ENCODE peak calls at places on chromosome 13, in seven cellular contexts. One of them, this sample, is unnamed.

GRCh38 chr13:21511841-21512240 is 52.7 kb upstream of the ZDHHC20 start:
- DNase-seq in CD8-positive, alpha-beta T cell: no peak
- DNase-seq in effector memory CD4-positive, alpha-beta T cell: no peak
- DNase-seq in fibroblast of pulmonary artery: no peak
- DNase-seq in adrenal gland: no peak
- DNase-seq in IMR-90: peak; percentile 31
- DNase-seq in gastrocnemius medialis: no peak
- DNase-seq in this sample: no peak

GRCh38 chr13:50905256-50905655 is 4.3 kb upstream of the RNASEH2B start:
- DNase-seq in gastrocnemius medialis: no peak
- DNase-seq in fibroblast of pulmonary artery: no peak
- DNase-seq in adrenal gland: no peak
- DNase-seq in IMR-90: no peak
- DNase-seq in effector memory CD4-positive, alpha-beta T cell: no peak
- DNase-seq in CD8-positive, alpha-beta T cell: no peak
- DNase-seq in this sample: no peak

GRCh38 chr13:48653074-48654054 is at the start of gene CYSLTR2:
- DNase-seq in gastrocnemius medialis: no peak
- DNase-seq in IMR-90: peak; percentile 13
- DNase-seq in effector memory CD4-positive, alpha-beta T cell: no peak
- DNase-seq in CD8-positive, alpha-beta T cell: no peak
- DNase-seq in fibroblast of pulmonary artery: peak; percentile 61
- DNase-seq in adrenal gland: no peak
- DNase-seq in this sample: no peak

GRCh38 chr13:51726446-51727185 is 77.3 kb downstream of the DHRS12 start:
- DNase-seq in IMR-90: peak; percentile 90
- DNase-seq in gastrocnemius medialis: no peak
- DNase-seq in effector memory CD4-positive, alpha-beta T cell: no peak
- DNase-seq in fibroblast of pulmonary artery: peak; percentile 94
- DNase-seq in adrenal gland: no peak
- DNase-seq in CD8-positive, alpha-beta T cell: no peak
- DNase-seq in this sample: no peak

GRCh38 chr13:102402292-102402691 is 444 bp upstream of the FGF14 start:
- DNase-seq in IMR-90: peak; percentile 39
- DNase-seq in fibroblast of pulmonary artery: peak; percentile 10
- DNase-seq in adrenal gland: peak; percentile 20
- DNase-seq in effector memory CD4-positive, alpha-beta T cell: no peak
- DNase-seq in CD8-positive, alpha-beta T cell: no peak
- DNase-seq in gastrocnemius medialis: no peak
- DNase-seq in this sample: peak; percentile 16

GRCh38 chr13:30864352-30865130 is 41.5 kb upstream of the MEDAG start:
- DNase-seq in CD8-positive, alpha-beta T cell: no peak
- DNase-seq in fibroblast of pulmonary artery: peak; percentile 93
- DNase-seq in IMR-90: peak; percentile 98
- DNase-seq in adrenal gland: no peak
- DNase-seq in effector memory CD4-positive, alpha-beta T cell: no peak
- DNase-seq in gastrocnemius medialis: no peak
- DNase-seq in this sample: no peak

GRCh38 chr13:48222358-48223015 is 10.5 kb upstream of the ITM2B start:
- DNase-seq in CD8-positive, alpha-beta T cell: no peak
- DNase-seq in IMR-90: peak; percentile 42
- DNase-seq in adrenal gland: no peak
- DNase-seq in fibroblast of pulmonary artery: peak; percentile 65
- DNase-seq in gastrocnemius medialis: no peak
- DNase-seq in effector memory CD4-positive, alpha-beta T cell: no peak
- DNase-seq in this sample: peak; percentile 46

GRCh38 chr13:106232680-106233079 is 302.8 kb downstream of the EFNB2 start:
- DNase-seq in fibroblast of pulmonary artery: no peak
- DNase-seq in gastrocnemius medialis: no peak
- DNase-seq in CD8-positive, alpha-beta T cell: no peak
- DNase-seq in adrenal gland: no peak
- DNase-seq in IMR-90: no peak
- DNase-seq in effector memory CD4-positive, alpha-beta T cell: no peak
- DNase-seq in this sample: no peak

GRCh38 chr13:44792096-44792495 is 197.2 kb downstream of the NUFIP1 start:
- DNase-seq in CD8-positive, alpha-beta T cell: no peak
- DNase-seq in gastrocnemius medialis: no peak
- DNase-seq in IMR-90: no peak
- DNase-seq in effector memory CD4-positive, alpha-beta T cell: no peak
- DNase-seq in fibroblast of pulmonary artery: no peak
- DNase-seq in adrenal gland: no peak
- DNase-seq in this sample: no peak

GRCh38 chr13:60838581-60838980 is 441.6 kb downstream of the TDRD3 start:
- DNase-seq in gastrocnemius medialis: no peak
- DNase-seq in fibroblast of pulmonary artery: no peak
- DNase-seq in adrenal gland: no peak
- DNase-seq in IMR-90: no peak
- DNase-seq in effector memory CD4-positive, alpha-beta T cell: no peak
- DNase-seq in CD8-positive, alpha-beta T cell: no peak
- DNase-seq in this sample: no peak

GRCh38 chr13:33873251-33873908 is 55.4 kb downstream of the RFC3 start:
- DNase-seq in IMR-90: no peak
- DNase-seq in adrenal gland: no peak
- DNase-seq in gastrocnemius medialis: no peak
- DNase-seq in CD8-positive, alpha-beta T cell: no peak
- DNase-seq in fibroblast of pulmonary artery: no peak
- DNase-seq in effector memory CD4-positive, alpha-beta T cell: no peak
- DNase-seq in this sample: no peak

GRCh38 chr13:28574617-28575142 is 79.8 kb upstream of the FLT1 start:
- DNase-seq in effector memory CD4-positive, alpha-beta T cell: no peak
- DNase-seq in adrenal gland: no peak
- DNase-seq in CD8-positive, alpha-beta T cell: no peak
- DNase-seq in fibroblast of pulmonary artery: peak; percentile 99
- DNase-seq in IMR-90: peak; percentile 100
- DNase-seq in gastrocnemius medialis: no peak
- DNase-seq in this sample: no peak

GRCh38 chr13:95564091-95564490 is 11.6 kb downstream of the CLDN10 start:
- DNase-seq in fibroblast of pulmonary artery: peak; percentile 46
- DNase-seq in adrenal gland: no peak
- DNase-seq in CD8-positive, alpha-beta T cell: no peak
- DNase-seq in gastrocnemius medialis: no peak
- DNase-seq in effector memory CD4-positive, alpha-beta T cell: no peak
- DNase-seq in IMR-90: no peak
- DNase-seq in this sample: no peak

GRCh38 chr13:86856996-86857395 is 814.2 kb upstream of the SLITRK5 start:
- DNase-seq in gastrocnemius medialis: no peak
- DNase-seq in adrenal gland: no peak
- DNase-seq in IMR-90: peak; percentile 76
- DNase-seq in CD8-positive, alpha-beta T cell: no peak
- DNase-seq in effector memory CD4-positive, alpha-beta T cell: no peak
- DNase-seq in fibroblast of pulmonary artery: no peak
- DNase-seq in this sample: no peak

GRCh38 chr13:28313579-28313978 is 175.2 kb downstream of the PAN3 start:
- DNase-seq in fibroblast of pulmonary artery: peak; percentile 77
- DNase-seq in gastrocnemius medialis: no peak
- DNase-seq in adrenal gland: no peak
- DNase-seq in IMR-90: peak; percentile 57
- DNase-seq in effector memory CD4-positive, alpha-beta T cell: no peak
- DNase-seq in CD8-positive, alpha-beta T cell: no peak
- DNase-seq in this sample: no peak

GRCh38 chr13:100673376-100673830 is 1.2 kb downstream of the TMTC4 start:
- DNase-seq in adrenal gland: no peak
- DNase-seq in CD8-positive, alpha-beta T cell: no peak
- DNase-seq in fibroblast of pulmonary artery: no peak
- DNase-seq in gastrocnemius medialis: no peak
- DNase-seq in effector memory CD4-positive, alpha-beta T cell: no peak
- DNase-seq in IMR-90: no peak
- DNase-seq in this sample: no peak

GRCh38 chr13:100674363-100674847 is at the start of gene TMTC4:
- DNase-seq in effector memory CD4-positive, alpha-beta T cell: no peak
- DNase-seq in adrenal gland: no peak
- DNase-seq in IMR-90: no peak
- DNase-seq in CD8-positive, alpha-beta T cell: no peak
- DNase-seq in fibroblast of pulmonary artery: no peak
- DNase-seq in gastrocnemius medialis: no peak
- DNase-seq in this sample: no peak

GRCh38 chr13:100673831-100674362 is 698 bp downstream of the TMTC4 start:
- DNase-seq in effector memory CD4-positive, alpha-beta T cell: peak; percentile 19
- DNase-seq in IMR-90: peak; percentile 83
- DNase-seq in adrenal gland: peak; percentile 48
- DNase-seq in CD8-positive, alpha-beta T cell: peak; percentile 60
- DNase-seq in gastrocnemius medialis: no peak
- DNase-seq in fibroblast of pulmonary artery: peak; percentile 92
- DNase-seq in this sample: peak; percentile 66

GRCh38 chr13:100674848-100675659 is 459 bp upstream of the TMTC4 start:
- DNase-seq in gastrocnemius medialis: peak; percentile 99
- DNase-seq in adrenal gland: peak; percentile 100
- DNase-seq in effector memory CD4-positive, alpha-beta T cell: peak; percentile 98
- DNase-seq in CD8-positive, alpha-beta T cell: peak; percentile 100
- DNase-seq in fibroblast of pulmonary artery: peak; percentile 98
- DNase-seq in IMR-90: peak; percentile 96
- DNase-seq in this sample: peak; percentile 100

GRCh38 chr13:100675660-100676129 is 1.1 kb upstream of the TMTC4 start:
- DNase-seq in IMR-90: no peak
- DNase-seq in gastrocnemius medialis: no peak
- DNase-seq in fibroblast of pulmonary artery: no peak
- DNase-seq in effector memory CD4-positive, alpha-beta T cell: no peak
- DNase-seq in CD8-positive, alpha-beta T cell: no peak
- DNase-seq in adrenal gland: no peak
- DNase-seq in this sample: no peak
- H3K4me3 ChIP-seq in IMR-90: peak overlapping the region; percentile 93
- H3K4me3 ChIP-seq in gastrocnemius medialis: peak overlapping the region; percentile 70
- H3K4me3 ChIP-seq in fibroblast of pulmonary artery: peak overlapping the region; percentile 77
- H3K4me3 ChIP-seq in effector memory CD4-positive, alpha-beta T cell: peak overlapping the region; percentile 85
- H3K4me3 ChIP-seq in CD8-positive, alpha-beta T cell: peak overlapping the region; percentile 98
- H3K4me3 ChIP-seq in adrenal gland: peak overlapping the region; percentile 100
- H3K4me3 ChIP-seq in this sample: peak overlapping the region; percentile 93

DNA sequence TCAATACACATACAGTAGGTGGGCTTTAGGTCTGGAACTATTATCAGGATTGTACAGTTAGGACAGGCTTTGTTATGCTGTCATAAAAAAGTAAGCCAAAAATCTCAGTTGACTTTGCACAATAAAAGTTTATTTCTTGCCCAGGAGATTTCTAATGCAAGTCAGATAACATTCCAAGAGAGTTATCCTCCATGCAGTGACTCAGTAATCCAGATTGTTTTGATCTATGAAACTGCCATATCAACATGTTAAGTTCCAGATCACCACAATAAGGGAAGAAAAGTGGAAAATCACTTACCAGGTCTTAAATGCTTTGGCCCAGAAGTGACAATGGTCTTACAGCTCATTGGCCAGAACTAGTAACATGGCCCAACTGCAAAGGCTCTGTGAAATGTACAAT is 636.2 kb upstream of the KLF12 start:
- DNase-seq in IMR-90: peak; percentile 94
- DNase-seq in fibroblast of pulmonary artery: peak; percentile 91
- DNase-seq in CD8-positive, alpha-beta T cell: no peak
- DNase-seq in adrenal gland: no peak
- DNase-seq in effector memory CD4-positive, alpha-beta T cell: no peak
- DNase-seq in gastrocnemius medialis: no peak
- DNase-seq in this sample: no peak
- H3K4me3 ChIP-seq in IMR-90: no peak overlapping the region
- H3K4me3 ChIP-seq in fibroblast of pulmonary artery: no peak overlapping the region
- H3K4me3 ChIP-seq in CD8-positive, alpha-beta T cell: no peak overlapping the region
- H3K4me3 ChIP-seq in adrenal gland: no peak overlapping the region
- H3K4me3 ChIP-seq in effector memory CD4-positive, alpha-beta T cell: no peak overlapping the region
- H3K4me3 ChIP-seq in gastrocnemius medialis: no peak overlapping the region
- H3K4me3 ChIP-seq in this sample: no peak overlapping the region

GRCh38 chr13:76873454-76873853 is 12.8 kb downstream of the KCTD12 start:
- DNase-seq in CD8-positive, alpha-beta T cell: no peak
- DNase-seq in gastrocnemius medialis: no peak
- DNase-seq in IMR-90: no peak
- DNase-seq in fibroblast of pulmonary artery: no peak
- DNase-seq in adrenal gland: no peak
- DNase-seq in effector memory CD4-positive, alpha-beta T cell: no peak
- DNase-seq in this sample: no peak

GRCh38 chr13:76875256-76875655 is 10.9 kb downstream of the KCTD12 start:
- DNase-seq in effector memory CD4-positive, alpha-beta T cell: no peak
- DNase-seq in gastrocnemius medialis: no peak
- DNase-seq in fibroblast of pulmonary artery: no peak
- DNase-seq in adrenal gland: no peak
- DNase-seq in IMR-90: no peak
- DNase-seq in CD8-positive, alpha-beta T cell: no peak
- DNase-seq in this sample: no peak

GRCh38 chr13:76872686-76873085 is 13.5 kb downstream of the KCTD12 start:
- DNase-seq in CD8-positive, alpha-beta T cell: no peak
- DNase-seq in IMR-90: no peak
- DNase-seq in gastrocnemius medialis: no peak
- DNase-seq in fibroblast of pulmonary artery: no peak
- DNase-seq in effector memory CD4-positive, alpha-beta T cell: no peak
- DNase-seq in adrenal gland: no peak
- DNase-seq in this sample: no peak

GRCh38 chr13:76871332-76871945 is 14.8 kb downstream of the KCTD12 start:
- DNase-seq in fibroblast of pulmonary artery: no peak
- DNase-seq in gastrocnemius medialis: no peak
- DNase-seq in CD8-positive, alpha-beta T cell: no peak
- DNase-seq in IMR-90: no peak
- DNase-seq in effector memory CD4-positive, alpha-beta T cell: no peak
- DNase-seq in adrenal gland: no peak
- DNase-seq in this sample: no peak

DNA sequence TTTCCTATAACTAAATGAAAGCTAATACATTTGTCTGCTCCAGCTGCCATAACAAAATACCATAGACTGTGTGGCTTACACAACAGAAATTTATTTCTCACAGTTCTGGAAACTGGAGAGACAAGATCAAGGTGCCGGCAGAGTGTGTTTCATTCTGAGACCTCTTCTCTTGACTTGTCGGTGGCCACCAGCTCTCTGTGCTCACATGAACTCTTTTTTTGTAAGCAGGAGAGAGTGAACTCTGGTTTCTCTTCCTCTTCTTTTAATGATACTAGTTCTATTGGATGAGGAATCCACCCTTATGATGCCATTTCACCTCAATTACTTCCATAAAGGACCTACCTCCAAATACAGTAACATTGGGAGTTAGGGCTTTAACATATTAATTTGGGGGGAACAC is 11.7 kb downstream of the KCTD12 start:
- DNase-seq in gastrocnemius medialis: no peak
- DNase-seq in fibroblast of pulmonary artery: no peak
- DNase-seq in CD8-positive, alpha-beta T cell: no peak
- DNase-seq in adrenal gland: no peak
- DNase-seq in effector memory CD4-positive, alpha-beta T cell: no peak
- DNase-seq in IMR-90: no peak
- DNase-seq in this sample: no peak
- H3K4me3 ChIP-seq in gastrocnemius medialis: no peak overlapping the region
- H3K4me3 ChIP-seq in fibroblast of pulmonary artery: no peak overlapping the region
- H3K4me3 ChIP-seq in CD8-positive, alpha-beta T cell: no peak overlapping the region
- H3K4me3 ChIP-seq in adrenal gland: no peak overlapping the region
- H3K4me3 ChIP-seq in effector memory CD4-positive, alpha-beta T cell: no peak overlapping the region
- H3K4me3 ChIP-seq in IMR-90: no peak overlapping the region
- H3K4me3 ChIP-seq in this sample: no peak overlapping the region

DNA sequence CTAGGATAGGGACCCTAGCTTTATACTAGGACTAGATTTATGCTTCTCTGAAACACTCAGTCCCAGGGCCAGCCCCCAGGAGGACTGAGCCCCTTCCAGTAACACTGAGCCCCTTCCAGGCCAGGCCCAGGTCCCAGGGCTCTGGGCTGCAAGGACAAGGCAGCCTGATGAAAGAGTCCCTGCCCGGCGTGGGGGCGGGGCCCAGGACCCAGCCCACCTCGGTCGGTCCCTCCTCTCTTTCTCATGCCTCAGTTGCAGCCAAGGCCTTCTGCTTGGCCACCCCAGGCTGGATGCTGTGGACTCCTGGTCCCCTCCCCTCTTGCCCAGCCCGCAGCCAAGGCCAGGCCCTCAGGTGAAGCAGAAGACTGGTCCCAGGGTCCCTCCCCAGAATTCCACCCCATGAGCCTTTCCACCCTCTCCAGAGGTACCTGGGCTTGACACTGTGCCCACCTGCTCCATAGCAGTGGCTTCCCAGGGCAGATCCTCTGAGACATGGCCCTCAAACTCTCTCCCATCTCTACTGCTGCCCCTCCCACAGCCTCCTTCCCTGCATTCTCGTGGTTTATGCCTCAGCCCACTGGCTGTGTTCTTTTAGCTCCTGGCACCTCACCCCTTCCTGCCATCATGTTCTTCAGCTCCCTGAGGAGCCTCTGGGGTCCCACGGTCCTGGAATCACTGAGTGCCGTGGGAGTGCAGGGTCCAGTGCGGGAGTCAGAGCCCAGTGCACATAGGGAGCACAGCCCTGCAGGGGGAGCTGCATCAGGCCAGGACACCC is 53.6 kb upstream of the C1QTNF9B start:
- DNase-seq in adrenal gland: no peak
- DNase-seq in IMR-90: peak; percentile 7
- DNase-seq in gastrocnemius medialis: no peak
- DNase-seq in fibroblast of pulmonary artery: no peak
- DNase-seq in CD8-positive, alpha-beta T cell: no peak
- DNase-seq in effector memory CD4-positive, alpha-beta T cell: no peak
- DNase-seq in this sample: no peak
- H3K4me3 ChIP-seq in adrenal gland: no peak overlapping the region
- H3K4me3 ChIP-seq in IMR-90: no peak overlapping the region
- H3K4me3 ChIP-seq in gastrocnemius medialis: no peak overlapping the region
- H3K4me3 ChIP-seq in fibroblast of pulmonary artery: no peak overlapping the region
- H3K4me3 ChIP-seq in CD8-positive, alpha-beta T cell: no peak overlapping the region
- H3K4me3 ChIP-seq in effector memory CD4-positive, alpha-beta T cell: no peak overlapping the region
- H3K4me3 ChIP-seq in this sample: no peak overlapping the region

This sample was measured in left ventricle myocardium inferior.